ENCODE peak calls at places on chromosomes 11 and 22, in seven cellular contexts. One of them, this sample, is unnamed.

GRCh38 chr11:44572884-44573283 is 7.4 kb downstream of the CD82 start:
- DNase-seq in IMR-90: no peak
- DNase-seq in mesenchymal stem cell: no peak
- DNase-seq in trophoblast cell: peak
- DNase-seq in H9: peak
- DNase-seq in H1: peak
- DNase-seq in mesendoderm: peak
- DNase-seq in this sample: no peak

GRCh38 chr22:49907807-49908206 is 10.4 kb downstream of the ALG12 start:
- DNase-seq in trophoblast cell: no peak
- DNase-seq in mesendoderm: no peak
- DNase-seq in H9: no peak
- DNase-seq in mesenchymal stem cell: no peak
- DNase-seq in H1: no peak
- DNase-seq in IMR-90: no peak
- DNase-seq in this sample: no peak

GRCh38 chr11:64743591-64744543 is at the start of gene RASGRP2:
- DNase-seq in H1: peak
- DNase-seq in trophoblast cell: no peak
- DNase-seq in mesendoderm: peak
- DNase-seq in mesenchymal stem cell: peak
- DNase-seq in IMR-90: no peak
- DNase-seq in H9: peak
- DNase-seq in this sample: no peak

GRCh38 chr22:39375646-39376045 is 23.9 kb upstream of the TAB1 start:
- DNase-seq in IMR-90: no peak
- DNase-seq in mesendoderm: no peak
- DNase-seq in trophoblast cell: no peak
- DNase-seq in mesenchymal stem cell: no peak
- DNase-seq in H1: no peak
- DNase-seq in H9: no peak
- DNase-seq in this sample: no peak

GRCh38 chr11:9943346-9944110 is 279.7 kb downstream of the SWAP70 start:
- DNase-seq in mesenchymal stem cell: peak
- DNase-seq in mesendoderm: no peak
- DNase-seq in H1: no peak
- DNase-seq in H9: no peak
- DNase-seq in trophoblast cell: peak
- DNase-seq in IMR-90: peak
- DNase-seq in this sample: no peak

GRCh38 chr11:34928960-34929680 is 12.7 kb downstream of the PDHX start:
- DNase-seq in mesenchymal stem cell: no peak
- DNase-seq in mesendoderm: no peak
- DNase-seq in H1: no peak
- DNase-seq in trophoblast cell: no peak
- DNase-seq in IMR-90: no peak
- DNase-seq in H9: no peak
- DNase-seq in this sample: no peak

GRCh38 chr11:76047766-76048165 is 158.5 kb downstream of the WNT11 start:
- DNase-seq in IMR-90: no peak
- DNase-seq in H9: no peak
- DNase-seq in trophoblast cell: no peak
- DNase-seq in H1: no peak
- DNase-seq in mesenchymal stem cell: no peak
- DNase-seq in mesendoderm: no peak
- DNase-seq in this sample: no peak

GRCh38 chr11:843086-843704 is 543 bp downstream of the TSPAN4 start:
- DNase-seq in H9: no peak
- DNase-seq in trophoblast cell: no peak
- DNase-seq in mesenchymal stem cell: peak
- DNase-seq in IMR-90: no peak
- DNase-seq in H1: no peak
- DNase-seq in mesendoderm: no peak
- DNase-seq in this sample: no peak

GRCh38 chr11:123519055-123519796 is 89.2 kb downstream of the GRAMD1B start:
- DNase-seq in IMR-90: peak
- DNase-seq in trophoblast cell: no peak
- DNase-seq in mesendoderm: peak
- DNase-seq in H1: peak
- DNase-seq in mesenchymal stem cell: no peak
- DNase-seq in H9: peak
- DNase-seq in this sample: no peak

GRCh38 chr22:30636226-30637077 is 871 bp downstream of the SLC35E4 start:
- DNase-seq in trophoblast cell: no peak
- DNase-seq in H9: peak
- DNase-seq in IMR-90: no peak
- DNase-seq in H1: peak
- DNase-seq in mesendoderm: no peak
- DNase-seq in mesenchymal stem cell: peak
- DNase-seq in this sample: no peak

GRCh38 chr11:62905927-62906531 is 15.1 kb downstream of the CHRM1 start:
- DNase-seq in H9: peak
- DNase-seq in H1: peak
- DNase-seq in IMR-90: peak
- DNase-seq in mesendoderm: peak
- DNase-seq in trophoblast cell: peak
- DNase-seq in mesenchymal stem cell: peak
- DNase-seq in this sample: peak

GRCh38 chr11:120115272-120116000 is 22.5 kb downstream of the TRIM29 start:
- DNase-seq in IMR-90: no peak
- DNase-seq in mesenchymal stem cell: no peak
- DNase-seq in H9: no peak
- DNase-seq in mesendoderm: no peak
- DNase-seq in trophoblast cell: no peak
- DNase-seq in H1: peak
- DNase-seq in this sample: no peak

GRCh38 chr22:49322231-49322630 is 505.4 kb downstream of the BRD1 start:
- DNase-seq in mesendoderm: no peak
- DNase-seq in trophoblast cell: no peak
- DNase-seq in mesenchymal stem cell: no peak
- DNase-seq in H9: no peak
- DNase-seq in H1: peak
- DNase-seq in IMR-90: no peak
- DNase-seq in this sample: no peak

GRCh38 chr11:84981296-84981695 is 645.8 kb downstream of the DLG2 start:
- DNase-seq in H1: no peak
- DNase-seq in trophoblast cell: no peak
- DNase-seq in mesendoderm: no peak
- DNase-seq in H9: no peak
- DNase-seq in mesenchymal stem cell: no peak
- DNase-seq in IMR-90: no peak
- DNase-seq in this sample: no peak

GRCh38 chr11:69409812-69410645 is 71.4 kb upstream of the LINC01488 start:
- DNase-seq in H9: no peak
- DNase-seq in H1: no peak
- DNase-seq in mesendoderm: no peak
- DNase-seq in trophoblast cell: no peak
- DNase-seq in mesenchymal stem cell: no peak
- DNase-seq in IMR-90: no peak
- DNase-seq in this sample: no peak

GRCh38 chr22:29031236-29031982 is 30.2 kb downstream of the C22orf31 start:
- DNase-seq in IMR-90: peak
- DNase-seq in mesendoderm: peak
- DNase-seq in trophoblast cell: peak
- DNase-seq in H9: peak
- DNase-seq in mesenchymal stem cell: peak
- DNase-seq in H1: peak
- DNase-seq in this sample: peak

GRCh38 chr22:37623075-37624016 is 14.7 kb downstream of the GGA1 start:
- DNase-seq in trophoblast cell: peak
- DNase-seq in mesendoderm: peak
- DNase-seq in IMR-90: peak
- DNase-seq in H9: peak
- DNase-seq in H1: peak
- DNase-seq in mesenchymal stem cell: peak
- DNase-seq in this sample: peak

GRCh38 chr11:13495929-13496328 is at the start of gene PTH:
- DNase-seq in trophoblast cell: no peak
- DNase-seq in IMR-90: no peak
- DNase-seq in H9: no peak
- DNase-seq in mesendoderm: no peak
- DNase-seq in mesenchymal stem cell: no peak
- DNase-seq in H1: no peak
- DNase-seq in this sample: no peak

GRCh38 chr11:14980854-14981253 is 8.7 kb upstream of the CALCA start:
- DNase-seq in trophoblast cell: peak
- DNase-seq in H1: no peak
- DNase-seq in IMR-90: peak
- DNase-seq in mesenchymal stem cell: no peak
- DNase-seq in mesendoderm: no peak
- DNase-seq in H9: no peak
- DNase-seq in this sample: no peak

GRCh38 chr22:36344106-36344827 is 43.5 kb downstream of the MYH9 start:
- DNase-seq in trophoblast cell: no peak
- DNase-seq in mesenchymal stem cell: no peak
- DNase-seq in H9: no peak
- DNase-seq in mesendoderm: no peak
- DNase-seq in IMR-90: no peak
- DNase-seq in H1: no peak
- DNase-seq in this sample: no peak

GRCh38 chr22:17769013-17769715 is 5.1 kb downstream of the BID start:
- DNase-seq in H1: no peak
- DNase-seq in mesendoderm: no peak
- DNase-seq in IMR-90: no peak
- DNase-seq in mesenchymal stem cell: no peak
- DNase-seq in H9: no peak
- DNase-seq in trophoblast cell: no peak
- DNase-seq in this sample: no peak

GRCh38 chr11:78350101-78350645 is 67.4 kb downstream of the GAB2 start:
- DNase-seq in mesenchymal stem cell: peak
- DNase-seq in H9: no peak
- DNase-seq in trophoblast cell: no peak
- DNase-seq in IMR-90: peak
- DNase-seq in H1: no peak
- DNase-seq in mesendoderm: peak
- DNase-seq in this sample: no peak

GRCh38 chr22:31229402-31230140 is 17.5 kb downstream of the LIMK2 start:
- DNase-seq in H1: no peak
- DNase-seq in trophoblast cell: peak
- DNase-seq in IMR-90: peak
- DNase-seq in mesendoderm: no peak
- DNase-seq in mesenchymal stem cell: peak
- DNase-seq in H9: no peak
- DNase-seq in this sample: no peak

GRCh38 chr11:107017104-107017432 is 1.2 kb downstream of the GUCY1A2 start:
- DNase-seq in mesenchymal stem cell: peak
- DNase-seq in IMR-90: no peak
- DNase-seq in H1: no peak
- DNase-seq in H9: no peak
- DNase-seq in trophoblast cell: no peak
- DNase-seq in mesendoderm: no peak
- DNase-seq in this sample: no peak

GRCh38 chr11:70470127-70470526 is 71.8 kb downstream of the CTTN start:
- DNase-seq in mesenchymal stem cell: peak
- DNase-seq in H9: no peak
- DNase-seq in H1: no peak
- DNase-seq in IMR-90: peak
- DNase-seq in trophoblast cell: no peak
- DNase-seq in mesendoderm: no peak
- DNase-seq in this sample: no peak

DNA sequence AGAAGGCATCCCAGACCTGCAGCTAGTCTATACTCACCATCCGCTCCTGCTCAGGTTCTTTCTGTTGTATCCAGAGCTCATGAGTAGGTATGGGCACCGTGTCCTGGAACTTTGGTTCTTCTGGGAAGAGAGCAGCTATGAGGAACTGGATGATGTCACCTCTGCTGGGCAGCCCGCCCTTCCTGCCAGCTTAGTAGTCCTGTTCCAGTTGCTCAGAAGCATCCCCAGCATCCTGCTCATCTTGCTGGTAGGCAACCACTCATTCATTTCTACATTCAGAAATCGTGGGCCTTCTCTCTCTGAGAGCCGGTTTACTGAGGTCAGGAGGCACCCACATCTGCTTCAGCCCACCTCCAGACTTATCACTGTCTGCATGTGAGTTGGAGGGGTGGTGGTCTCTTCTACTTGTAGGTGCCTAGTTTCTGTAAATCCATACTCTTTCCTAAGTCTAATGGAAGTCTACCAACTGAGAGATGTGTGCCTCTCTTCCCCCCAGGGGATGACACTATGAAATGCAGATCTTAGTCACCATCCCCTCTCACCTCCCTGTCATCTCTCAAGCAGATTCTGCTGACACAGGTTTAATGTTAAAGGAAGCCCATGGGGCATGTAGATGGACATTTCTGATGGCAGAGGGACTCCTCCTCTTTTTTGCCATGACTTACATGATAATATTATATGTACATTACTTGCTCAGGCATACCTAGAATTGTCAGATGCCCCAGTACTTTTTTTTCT is 29.6 kb upstream of the CCDC134 start:
- DNase-seq in H9: no peak
- DNase-seq in IMR-90: no peak
- DNase-seq in mesendoderm: no peak
- DNase-seq in mesenchymal stem cell: no peak
- DNase-seq in H1: no peak
- DNase-seq in trophoblast cell: peak
- DNase-seq in this sample: no peak
- H2AK5ac ChIP-seq in H9: no peak
- H2AK5ac ChIP-seq in IMR-90: no peak
- H2AK5ac ChIP-seq in mesendoderm: no peak
- H2AK5ac ChIP-seq in mesenchymal stem cell: peak
- H2AK5ac ChIP-seq in H1: no peak
- H2AK5ac ChIP-seq in trophoblast cell: no peak
- H2AK5ac ChIP-seq in this sample: no peak

GRCh38 chr11:95989216-95989615 is 65.3 kb upstream of the MTMR2 start:
- DNase-seq in H1: no peak
- DNase-seq in mesendoderm: no peak
- DNase-seq in trophoblast cell: no peak
- DNase-seq in H9: no peak
- DNase-seq in mesenchymal stem cell: no peak
- DNase-seq in IMR-90: no peak
- DNase-seq in this sample: no peak
- H3K23ac ChIP-seq in H1: no peak
- H3K23ac ChIP-seq in mesendoderm: no peak
- H3K23ac ChIP-seq in trophoblast cell: no peak
- H3K23ac ChIP-seq in H9: no peak
- H3K23ac ChIP-seq in mesenchymal stem cell: no peak
- H3K23ac ChIP-seq in IMR-90: no peak
- H3K23ac ChIP-seq in this sample: no peak

GRCh38 chr11:133747409-133747808 is 97.9 kb downstream of the SPATA19 start:
- DNase-seq in H1: no peak
- DNase-seq in mesendoderm: no peak
- DNase-seq in trophoblast cell: no peak
- DNase-seq in H9: no peak
- DNase-seq in IMR-90: no peak
- DNase-seq in mesenchymal stem cell: no peak
- DNase-seq in this sample: no peak
- H3K27ac ChIP-seq in H1: no peak
- H3K27ac ChIP-seq in mesendoderm: no peak
- H3K27ac ChIP-seq in trophoblast cell: no peak
- H3K27ac ChIP-seq in H9: no peak
- H3K27ac ChIP-seq in IMR-90: no peak
- H3K27ac ChIP-seq in mesenchymal stem cell: no peak
- H3K27ac ChIP-seq in this sample: no peak

GRCh38 chr11:16895306-16895705 is 118.9 kb downstream of the PLEKHA7 start:
- DNase-seq in mesendoderm: no peak
- DNase-seq in IMR-90: no peak
- DNase-seq in H1: no peak
- DNase-seq in mesenchymal stem cell: no peak
- DNase-seq in trophoblast cell: no peak
- DNase-seq in H9: no peak
- DNase-seq in this sample: no peak
- H2AK5ac ChIP-seq in mesendoderm: no peak
- H2AK5ac ChIP-seq in IMR-90: no peak
- H2AK5ac ChIP-seq in H1: no peak
- H2AK5ac ChIP-seq in mesenchymal stem cell: no peak
- H2AK5ac ChIP-seq in trophoblast cell: no peak
- H2AK5ac ChIP-seq in H9: no peak
- H2AK5ac ChIP-seq in this sample: no peak

GRCh38 chr22:33829549-33830280 is 90.6 kb downstream of the LARGE1 start:
- DNase-seq in H9: no peak
- DNase-seq in H1: no peak
- DNase-seq in IMR-90: no peak
- DNase-seq in trophoblast cell: no peak
- DNase-seq in mesendoderm: peak
- DNase-seq in mesenchymal stem cell: no peak
- DNase-seq in this sample: no peak
- H3K23ac ChIP-seq in H9: no peak
- H3K23ac ChIP-seq in H1: no peak
- H3K23ac ChIP-seq in IMR-90: no peak
- H3K23ac ChIP-seq in trophoblast cell: no peak
- H3K23ac ChIP-seq in mesendoderm: no peak
- H3K23ac ChIP-seq in mesenchymal stem cell: no peak
- H3K23ac ChIP-seq in this sample: no peak